ENCODE peak calls at places on chromosomes 6 and 20, in five cellular contexts. C, Y, J, V and B are unnamed samples.

GRCh38 chr20:8443464-8444072 is 311.5 kb downstream of the PLCB1 start:
- DNase-seq in C (no peak), V (peak), Y (no peak), J (no peak), B (no peak)

GRCh38 chr20:54291339-54292060 is 83.6 kb downstream of the PFDN4 start:
- DNase-seq in V (peak), C (no peak), J (no peak), Y (no peak), B (no peak)

GRCh38 chr6:31572041-31572911 is at the start of gene LTA:
- DNase-seq in J (no peak), C (peak), V (no peak), Y (no peak), B (no peak)

GRCh38 chr6:44285552-44286284 is 15.5 kb downstream of the TMEM151B start:
- DNase-seq in V (peak), C (no peak), Y (no peak), J (no peak), B (no peak)

GRCh38 chr6:71287038-71287437 is 1.6 kb upstream of the OGFRL1 start:
- DNase-seq in J (no peak), V (no peak), C (no peak), Y (no peak), B (no peak)

GRCh38 chr6:26216015-26216885 is 129.0 kb downstream of the HFE start:
- DNase-seq in C (peak), J (no peak), V (peak), Y (peak), B (peak)

GRCh38 chr6:44725070-44725469 is 337.6 kb downstream of the CDC5L start:
- DNase-seq in V (no peak), J (no peak), Y (no peak), C (no peak), B (no peak)

GRCh38 chr6:145829102-145829501 is 14.5 kb upstream of the FBXO30 start:
- DNase-seq in J (no peak), Y (no peak), C (no peak), V (no peak), B (no peak)

GRCh38 chr6:53431704-53432103 is 83.0 kb upstream of the ELOVL5 start:
- DNase-seq in J (no peak), C (no peak), Y (no peak), V (no peak), B (no peak)